ENCODE peak calls at places on chromosomes 1 and 21, in nine cellular contexts. V is tibial nerve, O is ovary, P is A549, H is SK-N-SH, X is sigmoid colon, Z is transverse colon, A is HepG2, K is K562. I is an unnamed sample. For H3K9me3, the result is how much of the 10 kb centered on the place peaks cover.

GRCh38 chr1:82927753-82928152 is 1071.2 kb downstream of the TTLL7 start:
- DNase-seq in Z (no peak), P (no peak), V (no peak), K (no peak), O (no peak), A (no peak), H (no peak), X (no peak), I (no peak)

GRCh38 chr1:229268505-229268904 is 2.4 kb upstream of the RAB4A start:
- DNase-seq in Z (no peak), O (no peak), H (no peak), A (no peak), P (no peak), X (no peak), V (no peak), K (no peak), I (no peak)

GRCh38 chr1:114756949-114757454 is 782 bp downstream of the CSDE1 start:
- DNase-seq in X (peak), O (peak), A (peak), K (peak), P (peak), Z (peak), V (peak), H (peak), I (no peak)

GRCh38 chr1:15245593-15246325 is 1.3 kb upstream of the FHAD1 start:
- DNase-seq in H (no peak), K (no peak), X (peak), A (no peak), Z (no peak), P (no peak), O (no peak), V (no peak), I (peak)

GRCh38 chr1:201719812-201720521 is 109.0 kb upstream of the IPO9 start:
- DNase-seq in P (no peak), O (peak), A (no peak), H (no peak), X (peak), V (peak), Z (peak), K (no peak), I (no peak)

GRCh38 chr1:22625262-22625925 is 11.0 kb upstream of the C1QA start:
- DNase-seq in Z (no peak), V (no peak), K (no peak), O (no peak), P (no peak), X (no peak), H (no peak), A (no peak), I (no peak)

GRCh38 chr21:37915516-37915915 is 741 bp downstream of the KCNJ6 start:
- DNase-seq in X (no peak), A (no peak), Z (no peak), H (peak), V (no peak), O (no peak), K (no peak), P (no peak), I (no peak)

GRCh38 chr1:198892065-198892464 is 253.2 kb downstream of the PTPRC start:
- DNase-seq in X (no peak), V (no peak), Z (no peak), O (no peak), K (no peak), H (peak), A (no peak), P (no peak), I (no peak)

GRCh38 chr1:78068681-78069283 is 23.0 kb downstream of the GIPC2 start:
- DNase-seq in H (no peak), P (no peak), A (no peak), K (no peak), O (no peak), X (no peak), V (no peak), Z (no peak), I (no peak)

GRCh38 chr1:223556414-223557124 is 108.9 kb downstream of the CAPN8 start:
- DNase-seq in P (peak), A (peak), O (no peak), Z (peak), V (no peak), K (peak), X (no peak), H (peak), I (peak)

GRCh38 chr21:25402134-25402957 is 204.9 kb downstream of the MRPL39 start:
- DNase-seq in P (no peak), K (no peak), V (no peak), H (no peak), O (no peak), A (no peak), X (no peak), Z (no peak), I (no peak)

GRCh38 chr1:211885746-211886522 is 55.4 kb upstream of the LPGAT1 start:
- DNase-seq in Z (no peak), A (peak), H (no peak), X (no peak), K (no peak), O (no peak), V (no peak), P (peak), I (no peak)

GRCh38 chr1:233654667-233655432 is 40.9 kb downstream of the KCNK1 start:
- DNase-seq in A (no peak), Z (peak), P (peak), O (no peak), H (no peak), V (no peak), X (no peak), K (no peak), I (no peak)

GRCh38 chr1:46288485-46289133 is 14.8 kb downstream of the LRRC41 start:
- DNase-seq in X (no peak), P (no peak), A (no peak), V (no peak), H (no peak), K (no peak), O (no peak), Z (no peak), I (peak)

GRCh38 chr1:54016343-54017282 is 1.4 kb downstream of the LDLRAD1 start:
- DNase-seq in Z (peak), P (peak), H (peak), A (peak), K (peak), X (no peak), V (no peak), O (no peak), I (no peak)

GRCh38 chr1:8711161-8711560 is 106.3 kb downstream of the RERE start:
- DNase-seq in Z (no peak), O (no peak), V (no peak), K (no peak), A (no peak), H (no peak), X (no peak), P (peak), I (no peak)

GRCh38 chr1:232880354-232880753 is 70.1 kb upstream of the NTPCR start:
- DNase-seq in Z (peak), O (no peak), K (peak), P (peak), X (no peak), H (peak), V (no peak), A (peak), I (no peak)

GRCh38 chr1:224696891-224697765 is 81.0 kb downstream of the CNIH3 start:
- DNase-seq in K (no peak), A (no peak), O (no peak), P (no peak), V (no peak), X (no peak), Z (no peak), H (no peak), I (no peak)

GRCh38 chr1:17570228-17570627 is 30.7 kb downstream of the ARHGEF10L start:
- DNase-seq in H (no peak), V (no peak), K (no peak), P (no peak), Z (no peak), O (no peak), X (no peak), A (no peak), I (no peak)
- H3K4me3 ChIP-seq in H (no peak), V (no peak), K (no peak), P (no peak), Z (no peak), O (no peak), X (no peak), A (no peak), I (no peak)

GRCh38 chr1:56056438-56057312 is 522.7 kb downstream of the PLPP3 start:
- DNase-seq in V (no peak), K (no peak), P (no peak), Z (no peak), H (no peak), O (no peak), A (no peak), X (no peak), I (no peak)
- TF ChIP-seq EP300 in V (no peak), K (no peak), P (no peak), Z (no peak), H (peak), O (no peak), A (no peak), X (no peak), I (no peak)

DNA sequence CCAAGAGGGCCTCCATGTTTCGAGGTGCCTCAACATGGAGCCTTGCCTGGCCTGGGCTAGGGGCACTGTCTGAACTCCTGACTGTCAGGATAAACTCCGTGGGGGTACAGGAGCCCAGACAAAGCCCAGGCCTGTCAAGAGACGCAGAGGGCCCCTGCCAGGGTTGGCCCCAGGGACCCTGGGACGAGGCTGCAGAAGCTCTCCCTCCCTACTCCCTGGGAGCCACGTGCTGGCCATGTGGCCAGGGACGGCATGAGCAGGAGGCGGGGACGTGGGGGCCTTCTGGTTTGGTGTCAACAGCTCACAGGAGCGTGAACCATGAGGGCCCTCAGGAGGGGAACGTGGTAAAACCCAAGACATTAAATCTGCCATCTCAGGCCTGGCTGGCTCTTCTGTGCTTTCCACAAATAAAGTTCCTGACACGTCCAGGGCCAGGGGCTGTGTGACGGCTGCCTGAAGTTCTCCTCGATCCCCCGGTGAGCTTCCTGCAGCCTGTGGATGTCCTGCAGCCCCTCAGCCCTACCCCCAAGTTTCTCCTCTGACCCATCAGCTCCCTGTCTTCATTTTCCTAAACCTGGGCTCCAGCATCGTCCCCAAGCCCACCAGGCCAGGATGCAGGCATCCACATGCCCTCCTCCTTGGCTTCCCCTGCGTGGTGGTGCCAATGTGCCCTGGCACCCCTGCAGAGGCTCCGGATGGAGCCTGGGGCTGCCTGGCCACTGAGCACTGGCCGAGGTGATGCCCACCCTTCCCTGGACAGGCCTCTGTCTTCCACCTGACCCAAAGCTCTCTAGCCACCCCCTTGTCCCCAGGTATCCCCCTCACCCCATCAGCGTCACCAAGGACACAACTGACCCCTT is 12.8 kb upstream of the LRRC3 start:
- DNase-seq in Z (no peak), O (no peak), A (no peak), H (no peak), P (no peak), K (no peak), V (no peak), X (peak), I (no peak)
- H3K9me3 ChIP-seq in Z (under half), O (under half), A (under half), H (under half), P (under half), K (under half), V (under half), X (under half), I (under half)

DNA sequence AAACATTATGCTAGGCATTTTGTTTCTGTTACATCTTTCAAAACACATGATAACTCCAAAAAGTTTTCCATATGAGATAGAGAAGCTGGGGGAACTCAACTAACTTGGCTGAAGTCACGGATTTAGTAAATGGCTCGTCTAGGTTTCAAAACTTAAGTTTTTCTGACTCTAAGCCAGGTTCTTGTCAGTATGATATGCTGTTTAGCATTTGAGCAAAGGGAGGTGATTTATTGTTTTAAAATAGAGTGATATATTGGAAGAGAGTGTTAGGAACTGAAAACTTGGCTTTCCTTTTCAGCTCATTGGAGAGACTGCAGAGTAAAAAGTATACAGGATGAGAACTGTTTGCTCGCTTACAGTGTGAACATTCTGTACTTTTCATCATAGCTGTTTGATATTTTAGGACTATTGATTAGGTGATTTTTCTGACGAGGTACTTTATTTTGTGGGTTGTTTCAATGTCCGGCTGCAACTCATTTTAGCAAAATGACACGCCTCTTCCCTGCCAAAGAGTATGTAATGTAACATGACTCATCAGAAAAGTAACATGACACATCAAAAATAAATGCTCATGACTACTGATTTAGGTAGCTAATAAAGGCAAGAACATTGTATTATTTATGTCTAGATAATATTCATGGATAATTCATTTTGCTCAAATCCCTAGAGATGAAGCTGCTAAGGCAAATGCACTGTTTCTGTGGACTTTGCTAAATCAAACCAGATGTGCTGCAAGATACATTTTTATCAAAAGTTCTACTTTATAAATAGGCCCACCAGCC is 355.1 kb downstream of the GPATCH2 start:
- DNase-seq in P (peak), O (no peak), A (no peak), K (no peak), X (no peak), H (peak), Z (no peak), V (no peak), I (no peak)
- H3K4me3 ChIP-seq in P (no peak), O (no peak), A (no peak), K (no peak), X (no peak), H (peak), Z (no peak), V (no peak), I (no peak)

DNA sequence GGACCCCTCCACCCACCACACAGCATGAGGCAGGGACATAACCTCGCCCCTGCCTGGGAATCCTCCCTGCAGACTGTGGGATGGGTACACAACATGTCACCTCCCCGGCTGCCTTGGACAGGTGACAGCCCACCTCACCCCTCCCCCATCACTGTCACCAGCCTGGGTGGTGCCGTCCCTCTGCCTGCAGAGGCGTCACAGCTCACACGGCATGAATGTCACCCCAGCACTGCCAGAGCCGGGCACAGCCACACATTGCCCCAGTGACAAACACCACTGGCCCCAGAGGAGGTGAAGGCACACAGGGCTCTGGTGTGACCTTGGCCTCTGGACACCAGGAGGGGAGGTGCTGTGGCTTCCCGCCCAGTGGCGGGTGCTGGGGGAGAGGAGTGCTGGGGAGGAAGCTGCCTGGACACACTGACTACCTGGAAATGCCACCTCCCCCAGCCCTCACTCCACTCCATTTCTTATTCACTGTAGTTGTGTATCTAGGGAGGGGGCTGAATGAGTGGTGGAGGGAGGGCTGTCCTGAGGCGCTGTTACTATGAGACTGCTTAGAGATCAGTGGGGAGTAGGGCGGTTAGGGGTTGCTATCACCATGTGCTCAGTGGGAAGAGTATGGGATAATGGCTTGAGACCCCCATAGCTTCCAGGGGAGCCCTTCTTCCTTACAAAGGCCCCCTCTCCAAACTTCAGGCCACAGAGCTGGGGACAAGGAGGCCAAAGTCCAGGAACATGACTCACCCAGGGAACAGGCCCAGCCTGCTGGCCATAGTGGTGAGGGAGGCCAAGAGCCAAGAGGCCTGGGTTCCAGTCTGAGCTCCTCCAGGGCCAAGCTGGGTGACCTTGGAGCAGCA is 40.3 kb downstream of the AHDC1 start:
- DNase-seq in P (peak), X (peak), H (no peak), K (peak), A (peak), V (no peak), Z (peak), O (peak), I (peak)
- TF ChIP-seq EP300 in P (no peak), X (no peak), H (no peak), K (no peak), A (peak), V (no peak), Z (no peak), O (no peak), I (no peak)

GRCh38 chr1:188188317-188188716 is 1359.6 kb downstream of the PLA2G4A start:
- DNase-seq in A (no peak), K (no peak), O (no peak), V (no peak), Z (no peak), X (no peak), P (peak), H (no peak), I (no peak)
- H3K9me3 ChIP-seq in A (under half), K (under half), O (under half), V (under half), Z (under half), X (under half), P (under half), H (under half), I (under half)

DNA sequence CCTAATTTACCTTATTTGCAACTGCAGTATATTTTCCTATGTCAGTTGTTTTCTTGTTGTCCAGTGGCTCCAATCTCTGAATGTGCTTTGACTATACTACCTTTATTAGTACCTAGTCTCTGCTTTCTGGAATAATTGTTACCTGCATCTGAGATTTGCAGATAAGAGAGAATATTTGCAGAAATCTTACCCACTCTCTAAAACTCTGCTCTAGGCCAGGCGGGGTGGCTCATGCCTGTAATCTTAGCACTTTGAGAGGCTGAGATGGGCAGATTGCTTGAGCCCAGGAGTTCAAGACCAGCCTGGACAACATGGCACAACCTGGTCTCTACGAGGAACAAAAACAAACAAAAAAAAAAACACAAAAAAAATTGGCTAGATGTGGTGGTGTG is 2.0 kb upstream of the SYDE2 start:
- DNase-seq in V (no peak), Z (no peak), P (no peak), A (no peak), K (no peak), O (no peak), X (no peak), H (no peak), I (no peak)
- H3K4me3 ChIP-seq in V (no peak), Z (no peak), P (peak), A (no peak), K (no peak), O (no peak), X (peak), H (no peak), I (no peak)

DNA sequence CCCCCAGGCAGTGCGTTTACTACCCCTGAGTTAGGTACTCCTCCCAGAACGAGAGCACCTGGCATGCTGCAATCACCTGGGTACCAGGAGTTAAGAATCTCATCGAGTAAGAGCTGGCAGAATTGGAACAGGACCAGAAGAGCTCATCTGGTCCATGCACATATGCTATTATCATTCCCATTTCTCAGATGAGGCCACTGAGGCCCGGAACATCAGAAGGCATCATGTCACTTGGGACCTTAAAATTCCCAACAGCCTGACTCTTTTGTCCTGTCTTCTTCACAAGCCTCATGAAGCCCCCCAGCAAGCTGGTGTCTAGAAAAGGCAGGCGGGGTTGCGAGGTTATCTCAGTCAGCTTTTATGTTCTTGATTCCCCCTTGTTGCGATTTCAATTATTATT is 13.9 kb upstream of the IFFO2 start:
- DNase-seq in A (no peak), O (no peak), P (no peak), K (no peak), X (peak), V (no peak), Z (no peak), H (no peak), I (no peak)
- TF ChIP-seq EP300 in A (no peak), O (no peak), P (no peak), K (no peak), X (no peak), V (no peak), Z (no peak), H (no peak), I (no peak)

DNA sequence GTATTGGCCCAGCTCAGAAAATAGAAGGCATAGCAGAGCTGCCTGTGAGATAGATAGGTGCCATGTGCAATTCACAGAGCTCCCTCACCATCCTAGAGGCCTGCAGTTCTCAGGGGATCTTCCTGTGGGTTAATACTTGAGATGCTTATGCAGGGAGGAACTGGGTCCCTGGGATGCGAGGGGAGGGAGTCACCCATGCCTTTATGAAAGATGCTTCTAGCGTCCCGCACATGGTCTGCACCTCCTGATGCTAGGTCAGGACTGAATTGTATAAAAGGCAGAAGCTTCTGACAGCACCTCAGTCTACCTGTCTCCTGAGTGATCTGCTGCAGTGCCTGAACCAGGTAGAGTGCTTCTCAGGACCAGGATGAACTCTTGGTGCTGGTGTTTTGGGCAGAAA is at the start of gene LCE5A:
- DNase-seq in H (no peak), O (no peak), V (no peak), P (no peak), A (no peak), Z (no peak), X (no peak), K (no peak), I (no peak)
- H3K9me3 ChIP-seq in H (under half), O (under half), V (under half), P (under half), A (under half), Z (under half), X (under half), K (under half), I (under half)